ENCODE peak calls at places on chromosomes 7 and 10, in four cellular contexts. U, V, Z and D are unnamed samples.

GRCh38 chr7:130392456-130392860 is 12.2 kb downstream of the CPA1 start:
- DNase-seq in V (no peak), Z (no peak), U (no peak), D (no peak)

GRCh38 chr7:64755881-64756280 is 38.3 kb upstream of the ZNF138 start:
- DNase-seq in Z (no peak), U (no peak), V (no peak), D (no peak)

GRCh38 chr10:22823109-22823508 is 104.7 kb upstream of the ARMC3 start:
- DNase-seq in V (no peak), U (peak; percentile 23), Z (peak; percentile 28), D (no peak)

GRCh38 chr7:76303829-76304505 is 1.5 kb downstream of the HSPB1 start:
- DNase-seq in U (no peak), Z (no peak), V (no peak), D (no peak)

GRCh38 chr10:103284170-103284569 is 7.2 kb downstream of the INA start:
- DNase-seq in U (no peak), Z (no peak), V (no peak), D (no peak)

GRCh38 chr10:100347568-100348195 is 649 bp downstream of the SCD start:
- DNase-seq in Z (no peak), V (peak; percentile 50), U (no peak), D (no peak)

GRCh38 chr7:1598961-1599360 is 29.1 kb upstream of the PSMG3 start:
- DNase-seq in V (no peak), Z (no peak), U (no peak), D (no peak)

GRCh38 chr10:16809074-16809718 is 8.0 kb downstream of the RSU1 start:
- DNase-seq in Z (peak; percentile 69), U (no peak), V (peak; percentile 66), D (no peak)

GRCh38 chr7:50285259-50285658 is 19.3 kb upstream of the IKZF1 start:
- DNase-seq in V (no peak), U (no peak), Z (no peak), D (no peak)

GRCh38 chr7:16616122-16616521 is 29.4 kb downstream of the ANKMY2 start:
- DNase-seq in U (no peak), Z (no peak), V (no peak), D (no peak)

GRCh38 chr7:139095194-139095659 is 14.3 kb downstream of the ZC3HAV1 start:
- DNase-seq in Z (peak; percentile 90), V (no peak), U (peak; percentile 88), D (peak; percentile 81)

GRCh38 chr7:128837521-128837921 is 7.3 kb downstream of the FLNC start:
- DNase-seq in V (no peak), Z (no peak), U (no peak), D (no peak)

GRCh38 chr10:118330295-118331076 is 11.6 kb downstream of the FAM204A start:
- DNase-seq in Z (no peak), V (no peak), U (no peak), D (no peak)

GRCh38 chr7:9502269-9502668 is 1068.9 kb downstream of the NXPH1 start:
- DNase-seq in Z (no peak), V (no peak), U (no peak), D (no peak)

GRCh38 chr7:128928159-128928558 is 9.6 kb upstream of the IRF5 start:
- DNase-seq in V (no peak), Z (no peak), U (no peak), D (no peak)

GRCh38 chr7:94087664-94088352 is 83.7 kb upstream of the BET1 start:
- DNase-seq in U (peak; percentile 66), V (peak; percentile 66), Z (peak; percentile 89), D (peak; percentile 70)

GRCh38 chr10:77844713-77845454 is 81.7 kb downstream of the DLG5 start:
- DNase-seq in Z (no peak), V (no peak), U (no peak), D (no peak)

GRCh38 chr7:18234519-18234918 is 206.9 kb upstream of the PRPS1L1 start:
- DNase-seq in V (no peak), U (no peak), Z (no peak), D (no peak)

GRCh38 chr7:2972531-2973161 is 71.0 kb downstream of the CARD11 start:
- DNase-seq in V (no peak), U (no peak), Z (no peak), D (no peak)

GRCh38 chr7:23469961-23470250 is 385 bp downstream of the IGF2BP3 start:
- DNase-seq in U (no peak), V (no peak), Z (no peak), D (no peak)

GRCh38 chr10:16947071-16947470 is 129.8 kb upstream of the RSU1 start:
- DNase-seq in V (no peak), Z (no peak), U (no peak), D (no peak)

GRCh38 chr7:45384499-45384898 is 189.7 kb upstream of the ADCY1 start:
- DNase-seq in Z (no peak), V (no peak), U (no peak), D (no peak)

GRCh38 chr7:18693401-18693800 is 197.9 kb downstream of the HDAC9 start:
- DNase-seq in V (peak; percentile 48), Z (peak; percentile 19), U (no peak), D (no peak)

GRCh38 chr7:148588891-148589215 is 1.7 kb upstream of the C7orf33 start:
- DNase-seq in V (no peak), U (no peak), Z (no peak), D (no peak)

GRCh38 chr10:76764177-76764576 is 873.4 kb downstream of the KCNMA1 start:
- DNase-seq in U (no peak), V (no peak), Z (no peak), D (no peak)

GRCh38 chr7:95324396-95324795 is at the start of gene PON1:
- DNase-seq in U (no peak), Z (peak; percentile 27), V (no peak), D (no peak)